ENCODE peak calls at places on chromosomes 13 and 19, in nine cellular contexts. L is mesendoderm, S is GM10248, X is DMS79 treated with DMSO at 0.1 percent for 48 hours, E is ovary, K is HFF-Myc, Z is psoas muscle, Y is fibroblast of the aortic adventitia, Q is NCI-H1694. D is an unnamed sample.
A peak's percentile ranks its signal among the peaks of the same experiment; 100 is the strongest.

GRCh38 chr13:51152713-51153112 is 41.6 kb upstream of the C13orf42 start:
- DNase-seq in L (peak; percentile 55), S (no peak), X (no peak), E (no peak), K (no peak), Z (no peak), Y (peak; percentile 26), Q (no peak), D (no peak)

GRCh38 chr13:19759669-19760068 is 23.1 kb downstream of the PSPC1 start:
- DNase-seq in L (no peak), S (no peak), X (no peak), E (no peak), K (no peak), Z (no peak), Y (no peak), Q (no peak), D (no peak)

GRCh38 chr13:68027311-68027710 is 797.2 kb upstream of the PCDH9 start:
- DNase-seq in L (no peak), S (no peak), X (no peak), E (no peak), K (no peak), Z (no peak), Y (no peak), Q (no peak), D (no peak)

GRCh38 chr19:29717051-29717450 is 2.0 kb upstream of the C19orf12 start:
- DNase-seq in L (no peak), S (no peak), X (no peak), E (no peak), K (no peak), Z (no peak), Y (no peak), Q (no peak), D (no peak)

GRCh38 chr13:33480561-33480960 is 195.0 kb upstream of the STARD13 start:
- DNase-seq in L (no peak), S (no peak), X (no peak), E (no peak), K (no peak), Z (no peak), Y (peak; percentile 40), Q (no peak), D (no peak)

GRCh38 chr13:19862511-19863313 is 737 bp downstream of the ZMYM5 start:
- DNase-seq in L (peak; percentile 43), S (peak; percentile 43), X (peak; percentile 7), E (no peak), K (no peak), Z (peak; percentile 62), Y (peak; percentile 30), Q (no peak), D (no peak)

GRCh38 chr19:34676697-34677385 is at the start of gene SCGB2B2:
- DNase-seq in L (no peak), S (no peak), X (peak; percentile 95), E (peak; percentile 50), K (peak; percentile 9), Z (no peak), Y (no peak), Q (peak; percentile 91), D (peak; percentile 81)

GRCh38 chr19:3801412-3802096 is 15.4 kb upstream of the MATK start:
- DNase-seq in L (peak; percentile 69), S (peak; percentile 57), X (peak; percentile 73), E (peak; percentile 43), K (no peak), Z (no peak), Y (peak; percentile 2), Q (no peak), D (no peak)

GRCh38 chr19:17125728-17126677 is 50.4 kb downstream of the MYO9B start:
- DNase-seq in L (no peak), S (peak; percentile 80), X (no peak), E (no peak), K (no peak), Z (peak; percentile 71), Y (peak; percentile 49), Q (peak; percentile 44), D (no peak)

GRCh38 chr13:25598421-25598820 is 226.6 kb downstream of the ATP8A2 start:
- DNase-seq in L (no peak), S (no peak), X (no peak), E (no peak), K (no peak), Z (no peak), Y (no peak), Q (no peak), D (no peak)

GRCh38 chr19:5961969-5962945 is 15.7 kb downstream of the RANBP3 start:
- DNase-seq in L (no peak), S (no peak), X (peak; percentile 86), E (no peak), K (no peak), Z (no peak), Y (no peak), Q (peak; percentile 83), D (no peak)

GRCh38 chr13:88717946-88718345 is 1046.8 kb downstream of the SLITRK5 start:
- DNase-seq in L (no peak), S (no peak), X (no peak), E (no peak), K (no peak), Z (no peak), Y (no peak), Q (no peak), D (no peak)

GRCh38 chr19:33666196-33666595 is 44.4 kb downstream of the CHST8 start:
- DNase-seq in L (no peak), S (no peak), X (no peak), E (no peak), K (no peak), Z (no peak), Y (no peak), Q (no peak), D (no peak)

GRCh38 chr19:16611121-16611520 is 16.9 kb downstream of the MED26 start:
- DNase-seq in L (no peak), S (no peak), X (peak; percentile 89), E (no peak), K (no peak), Z (peak; percentile 38), Y (no peak), Q (no peak), D (no peak)

GRCh38 chr13:112456138-112457056 is 80.2 kb downstream of the SPACA7 start:
- DNase-seq in L (no peak), S (no peak), X (no peak), E (no peak), K (no peak), Z (no peak), Y (no peak), Q (no peak), D (no peak)

GRCh38 chr19:2426661-2427322 is 594 bp downstream of the TIMM13 start:
- DNase-seq in L (peak; percentile 72), S (peak; percentile 81), X (peak; percentile 22), E (peak; percentile 71), K (no peak), Z (peak; percentile 81), Y (peak; percentile 24), Q (no peak), D (no peak)

D was measured in glomerular endothelial cell.